ENCODE peak calls at places on chromosomes 7 and 10, in six cellular contexts. Q is transverse colon, L is heart left ventricle, N is body of pancreas, U is adrenal gland, G is HCT116. E is an unnamed sample.

GRCh38 chr7:149147730-149148653 is 739 bp downstream of the ZNF398 start:
- DNase-seq in Q (peak; percentile 54), L (peak; percentile 57), N (peak; percentile 63), U (peak; percentile 60), G (no peak), E (peak; percentile 82)

GRCh38 chr7:115704884-115705283 is 325.7 kb downstream of the TFEC start:
- DNase-seq in Q (no peak), L (no peak), N (no peak), U (no peak), G (no peak), E (no peak)

GRCh38 chr10:121613456-121613855 is 15.2 kb upstream of the FGFR2 start:
- DNase-seq in Q (peak; percentile 61), L (no peak), N (no peak), U (no peak), G (no peak), E (no peak)

GRCh38 chr7:101239191-101239950 is 1.8 kb upstream of the CLDN15 start:
- DNase-seq in Q (no peak), L (peak; percentile 45), N (no peak), U (peak; percentile 55), G (no peak), E (no peak)

GRCh38 chr10:92108747-92109146 is 182.1 kb downstream of the CPEB3 start:
- DNase-seq in Q (no peak), L (no peak), N (no peak), U (no peak), G (no peak), E (no peak)

GRCh38 chr7:26856481-26856880 is 7.9 kb downstream of the SKAP2 start:
- DNase-seq in Q (no peak), L (no peak), N (no peak), U (no peak), G (no peak), E (no peak)

GRCh38 chr10:26437637-26438461 is at the start of gene APBB1IP:
- DNase-seq in Q (peak; percentile 72), L (peak; percentile 88), N (peak; percentile 80), U (peak; percentile 45), G (no peak), E (peak; percentile 38)

GRCh38 chr7:134690016-134690415 is 43.4 kb downstream of the BPGM start:
- DNase-seq in Q (no peak), L (no peak), N (no peak), U (no peak), G (no peak), E (peak; percentile 12)

GRCh38 chr7:23531794-23532489 is at the start of gene TRA2A:
- DNase-seq in Q (peak; percentile 98), L (peak; percentile 99), N (peak; percentile 98), U (peak; percentile 97), G (peak; percentile 89), E (peak; percentile 96)
- TF ChIP-seq POLR2A in Q (peak; percentile 96), L (peak; percentile 80), N (peak; percentile 91), U (peak; percentile 91), G (peak; percentile 95), E (peak; percentile 99)

DNA sequence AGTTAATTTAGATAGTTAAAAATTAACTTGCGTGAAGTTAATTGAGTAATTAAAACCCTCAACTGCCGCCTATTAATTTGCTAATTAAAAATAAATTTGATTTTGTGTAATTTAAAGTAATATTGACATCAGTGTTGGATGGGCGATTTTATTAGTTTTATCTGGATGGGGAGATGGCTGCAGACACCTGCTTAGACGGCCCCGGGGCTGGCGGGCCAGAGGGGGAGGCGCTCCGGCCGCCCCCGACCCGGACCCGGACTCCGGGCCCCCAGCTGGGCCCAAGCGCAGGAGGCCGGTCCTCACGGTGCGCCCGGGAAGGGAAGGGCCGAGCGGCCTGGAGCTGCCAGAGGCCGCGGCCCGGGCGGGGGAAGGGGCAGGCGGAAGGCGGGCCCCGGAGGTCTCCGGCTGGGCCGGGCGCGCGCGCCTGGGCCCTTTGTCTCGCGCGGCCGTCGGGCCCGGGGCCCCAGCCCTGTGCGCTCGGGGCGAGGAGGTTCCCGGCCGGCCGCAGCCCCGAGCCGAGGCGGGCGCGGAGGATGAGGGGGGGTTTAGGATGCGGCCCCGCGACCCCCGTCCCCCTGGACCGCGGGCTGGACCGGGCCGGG is 3.2 kb upstream of the UNCX start:
- DNase-seq in Q (no peak), L (no peak), N (no peak), U (no peak), G (no peak), E (no peak)
- TF ChIP-seq POLR2A in Q (no peak), L (no peak), N (no peak), U (no peak), G (no peak), E (no peak)

GRCh38 chr10:119454990-119455389 is 87.5 kb downstream of the RGS10 start:
- DNase-seq in Q (no peak), L (peak; percentile 18), N (no peak), U (no peak), G (no peak), E (no peak)
- TF ChIP-seq POLR2A in Q (no peak), L (no peak), N (no peak), U (no peak), G (no peak), E (no peak)

DNA sequence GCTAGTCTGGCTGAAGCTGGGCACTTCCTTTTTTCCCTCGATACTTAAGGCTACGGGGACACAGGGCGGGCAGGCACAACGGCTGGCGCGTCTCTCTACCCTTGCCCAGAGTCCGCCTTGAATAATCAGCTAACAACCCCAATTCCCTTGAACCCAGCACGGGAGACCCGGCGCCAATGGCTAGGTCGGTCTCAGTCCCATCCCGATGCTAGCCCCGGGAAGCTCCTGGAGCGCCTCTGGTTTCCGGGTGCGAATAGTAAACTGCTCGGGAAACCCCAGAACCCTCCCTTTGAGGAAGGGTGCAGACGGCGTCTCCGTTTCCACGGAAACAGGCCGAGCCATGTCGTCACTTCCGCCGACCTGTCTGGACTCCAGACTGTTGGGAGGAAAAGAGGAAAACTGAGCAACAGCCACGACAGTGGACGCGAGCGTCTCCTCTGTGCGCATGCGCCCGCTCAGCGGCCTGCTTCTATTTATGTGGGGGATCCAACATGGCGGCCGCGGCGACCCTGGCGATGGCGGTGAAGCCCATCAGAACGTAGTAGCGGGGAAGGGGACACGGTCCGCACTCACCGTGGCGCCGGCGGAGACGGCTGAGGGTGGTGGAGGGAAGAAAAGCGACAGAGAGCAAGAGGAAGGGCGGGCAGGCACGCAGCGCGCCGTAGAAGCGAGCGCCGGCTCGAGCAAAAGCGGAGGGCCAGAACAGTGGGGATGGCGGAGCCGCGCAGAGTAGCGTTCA is at the start of gene UBN2:
- DNase-seq in Q (peak; percentile 98), L (peak; percentile 96), N (peak; percentile 98), U (peak; percentile 97), G (peak; percentile 91), E (peak; percentile 97)
- TF ChIP-seq POLR2A in Q (peak; percentile 77), L (no peak), N (peak; percentile 43), U (peak; percentile 5), G (peak; percentile 62), E (peak; percentile 94)

GRCh38 chr7:99994819-99995218 is 19.0 kb upstream of the AZGP1 start:
- DNase-seq in Q (no peak), L (no peak), N (no peak), U (no peak), G (no peak), E (no peak)

GRCh38 chr7:99992330-99993037 is 16.7 kb upstream of the AZGP1 start:
- DNase-seq in Q (no peak), L (no peak), N (no peak), U (no peak), G (no peak), E (no peak)

GRCh38 chr7:100000239-100000638 is 15.2 kb upstream of the ZKSCAN1 start:
- DNase-seq in Q (no peak), L (no peak), N (no peak), U (no peak), G (no peak), E (no peak)

GRCh38 chr7:99996755-99997544 is 18.4 kb upstream of the ZKSCAN1 start:
- DNase-seq in Q (no peak), L (no peak), N (no peak), U (no peak), G (no peak), E (no peak)

GRCh38 chr7:99997545-99998137 is 17.8 kb upstream of the ZKSCAN1 start:
- DNase-seq in Q (peak; percentile 77), L (peak; percentile 68), N (peak; percentile 67), U (peak; percentile 34), G (no peak), E (peak; percentile 59)
- TF ChIP-seq POLR2A in Q (peak; percentile 55), L (no peak), N (no peak), U (no peak), G (no peak), E (peak; percentile 49)

DNA sequence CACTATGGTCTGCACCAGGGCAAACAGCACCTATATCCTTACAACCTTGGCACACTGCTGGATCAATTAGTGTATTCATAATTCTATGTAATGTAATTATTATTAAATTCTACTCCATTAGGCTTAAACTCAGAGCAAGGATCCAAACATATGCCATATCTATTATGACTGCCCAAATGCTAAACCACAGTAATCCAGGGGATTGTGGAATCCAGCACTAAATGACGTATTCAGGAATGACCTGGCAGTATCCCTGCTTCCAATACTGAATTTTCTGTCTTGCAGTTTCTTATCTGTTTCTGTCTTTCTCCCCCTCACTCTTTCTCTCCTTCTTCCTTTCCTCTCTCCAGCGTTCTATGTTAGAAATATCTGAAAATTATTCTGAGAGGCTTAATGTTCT is 16.5 kb upstream of the UBE2D1 start:
- DNase-seq in Q (no peak), L (no peak), N (no peak), U (no peak), G (no peak), E (no peak)
- TF ChIP-seq POLR2A in Q (no peak), L (no peak), N (no peak), U (no peak), G (no peak), E (no peak)

E was measured in erythroblast.